ENCODE peak calls at places on chromosomes 7 and 10, in ten cellular contexts. P is neuronal stem cell; Q is cortex of kidney; W is activated naive CD4-positive, alpha-beta T cell treated with anti-CD3 and anti-CD28 coated beads, Interleukin-2, amount 50 U/mL, for 16 hours; X is HT1080; D is stimulated activated CD4-positive, alpha-beta T cell treated with anti-CD3 and anti-CD28 coated beads, Interleukin-4, amount 100 ng/mL, for 24 hours; T is GM12878; F is tibial nerve; S is NCI-H1092 treated with DMSO at 0.1 percent for 48 hours; I is activated CD8-positive, alpha-beta memory T cell treated with anti-CD3 and anti-CD28 coated beads, Interleukin-2, amount 50 U/mL, for 48 hours. K is an unnamed sample.

GRCh38 chr7:142523821-142524460 is 225.3 kb upstream of the PRSS1 start:
- DNase-seq in P (no peak), Q (no peak), W (no peak), X (no peak), D (no peak), T (no peak), F (no peak), S (no peak), I (no peak), K (no peak)

GRCh38 chr7:134327896-134328295 is 11.2 kb upstream of the SLC35B4 start:
- DNase-seq in P (peak), Q (no peak), W (peak), X (peak), D (peak), T (peak), F (peak), S (peak), I (peak), K (peak)

GRCh38 chr10:73937333-73938020 is 26.5 kb downstream of the PLAU start:
- DNase-seq in P (no peak), Q (no peak), W (no peak), X (no peak), D (no peak), T (no peak), F (no peak), S (no peak), I (no peak), K (no peak)

GRCh38 chr10:86391236-86391840 is 24.7 kb upstream of the GRID1 start:
- DNase-seq in P (no peak), Q (no peak), W (no peak), X (no peak), D (no peak), T (no peak), F (no peak), S (no peak), I (no peak), K (no peak)

GRCh38 chr7:95899919-95900513 is 127.7 kb downstream of the DYNC1I1 start:
- DNase-seq in P (no peak), Q (no peak), W (no peak), X (no peak), D (no peak), T (no peak), F (no peak), S (no peak), I (no peak), K (no peak)

GRCh38 chr10:30026578-30026977 is 32.8 kb downstream of the JCAD start:
- DNase-seq in P (no peak), Q (no peak), W (no peak), X (no peak), D (no peak), T (no peak), F (no peak), S (no peak), I (no peak), K (no peak)

GRCh38 chr7:118826237-118826636 is 601.7 kb downstream of the ANKRD7 start:
- DNase-seq in P (no peak), Q (no peak), W (no peak), X (no peak), D (no peak), T (no peak), F (no peak), S (no peak), I (no peak), K (no peak)

GRCh38 chr7:123929107-123929506 is 4.1 kb downstream of the SPAM1 start:
- DNase-seq in P (no peak), Q (no peak), W (no peak), X (no peak), D (no peak), T (no peak), F (no peak), S (no peak), I (no peak), K (no peak)

GRCh38 chr10:114881462-114881861 is 56.5 kb upstream of the TRUB1 start:
- DNase-seq in P (no peak), Q (no peak), W (no peak), X (no peak), D (no peak), T (no peak), F (no peak), S (no peak), I (no peak), K (no peak)

GRCh38 chr7:120842131-120842621 is 15.8 kb downstream of the TSPAN12 start:
- DNase-seq in P (no peak), Q (no peak), W (no peak), X (no peak), D (no peak), T (no peak), F (no peak), S (peak), I (no peak), K (peak)

GRCh38 chr7:157046681-157047080 is 36.2 kb upstream of the MNX1 start:
- DNase-seq in P (no peak), Q (no peak), W (no peak), X (peak), D (no peak), T (no peak), F (no peak), S (no peak), I (no peak), K (no peak)

GRCh38 chr7:40015790-40016296 is 65.8 kb downstream of the CDK13 start:
- DNase-seq in P (no peak), Q (no peak), W (no peak), X (peak), D (peak), T (peak), F (peak), S (peak), I (no peak), K (peak)

GRCh38 chr7:131424219-131424822 is 96.6 kb downstream of the MKLN1 start:
- DNase-seq in P (no peak), Q (no peak), W (no peak), X (peak), D (no peak), T (peak), F (peak), S (peak), I (no peak), K (peak)

GRCh38 chr10:11715815-11716494 is 26.2 kb upstream of the ECHDC3 start:
- DNase-seq in P (no peak), Q (no peak), W (no peak), X (no peak), D (no peak), T (no peak), F (no peak), S (no peak), I (no peak), K (peak)

GRCh38 chr7:131488361-131488760 is 68.1 kb downstream of the PODXL start:
- DNase-seq in P (no peak), Q (no peak), W (no peak), X (no peak), D (no peak), T (no peak), F (no peak), S (no peak), I (no peak), K (no peak)

GRCh38 chr7:90520484-90520883 is 51.0 kb downstream of the PTTG1IP2 start:
- DNase-seq in P (no peak), Q (no peak), W (no peak), X (no peak), D (no peak), T (no peak), F (no peak), S (no peak), I (no peak), K (no peak)

GRCh38 chr7:3078458-3078857 is 34.8 kb upstream of the CARD11 start:
- DNase-seq in P (no peak), Q (no peak), W (no peak), X (no peak), D (no peak), T (no peak), F (no peak), S (no peak), I (no peak), K (no peak)

GRCh38 chr7:158572000-158572828 is 15.4 kb downstream of the PTPRN2 start:
- DNase-seq in P (no peak), Q (no peak), W (no peak), X (peak), D (no peak), T (no peak), F (no peak), S (peak), I (no peak), K (peak)

GRCh38 chr7:105849122-105849855 is 27.1 kb downstream of the ATXN7L1 start:
- DNase-seq in P (no peak), Q (no peak), W (peak), X (peak), D (peak), T (peak), F (no peak), S (no peak), I (peak), K (no peak)

GRCh38 chr10:31929986-31930675 is 1.5 kb upstream of the ARHGAP12 start:
- DNase-seq in P (no peak), Q (no peak), W (no peak), X (no peak), D (peak), T (no peak), F (no peak), S (no peak), I (no peak), K (no peak)

GRCh38 chr10:23189024-23189423 is 3.1 kb upstream of the PTF1A start:
- DNase-seq in P (no peak), Q (no peak), W (no peak), X (no peak), D (no peak), T (no peak), F (no peak), S (no peak), I (no peak), K (no peak)

GRCh38 chr10:101293007-101293723 is 60.8 kb upstream of the BTRC start:
- DNase-seq in P (no peak), Q (no peak), W (no peak), X (no peak), D (no peak), T (no peak), F (no peak), S (no peak), I (no peak), K (peak)

GRCh38 chr7:1544896-1545416 is 11.0 kb downstream of the TMEM184A start:
- DNase-seq in P (no peak), Q (no peak), W (no peak), X (no peak), D (no peak), T (no peak), F (no peak), S (no peak), I (no peak), K (no peak)

GRCh38 chr10:91034494-91035157 is 113.7 kb upstream of the ANKRD1 start:
- DNase-seq in P (no peak), Q (no peak), W (no peak), X (no peak), D (no peak), T (no peak), F (peak), S (peak), I (no peak), K (no peak)

GRCh38 chr10:55158643-55159042 is 357.6 kb upstream of the PCDH15 start:
- DNase-seq in P (no peak), Q (no peak), W (no peak), X (no peak), D (no peak), T (no peak), F (no peak), S (no peak), I (no peak), K (no peak)

GRCh38 chr10:43377393-43377883 is 6.0 kb downstream of the FXYD4 start:
- DNase-seq in P (no peak), Q (no peak), W (no peak), X (no peak), D (no peak), T (no peak), F (no peak), S (no peak), I (no peak), K (no peak)